ENCODE peak calls at places on chromosomes 12 and 14, in seven cellular contexts. G, D, J, K, W, Y and I are unnamed samples.

GRCh38 chr12:85711735-85712390 is 124.3 kb downstream of the RASSF9 start:
- DNase-seq in G (no peak), D (no peak), J (no peak), K (no peak), W (no peak), Y (peak; percentile 48), I (no peak)

GRCh38 chr14:32352631-32353030 is 23.5 kb downstream of the AKAP6 start:
- DNase-seq in G (no peak), D (peak; percentile 31), J (no peak), K (no peak), W (no peak), Y (peak; percentile 68), I (no peak)

GRCh38 chr12:2624543-2625266 is 170.1 kb upstream of the FKBP4 start:
- DNase-seq in G (no peak), D (peak; percentile 72), J (peak; percentile 45), K (no peak), W (no peak), Y (peak; percentile 2), I (no peak)

GRCh38 chr14:102525213-102526143 is 15.9 kb upstream of the ANKRD9 start:
- DNase-seq in G (no peak), D (peak; percentile 73), J (no peak), K (peak; percentile 23), W (no peak), Y (peak; percentile 75), I (no peak)

GRCh38 chr14:101740981-101741380 is 20.5 kb upstream of the PPP2R5C start:
- DNase-seq in G (no peak), D (no peak), J (no peak), K (no peak), W (no peak), Y (no peak), I (no peak)

GRCh38 chr14:51014086-51014485 is 69.8 kb upstream of the PYGL start:
- DNase-seq in G (no peak), D (peak; percentile 76), J (no peak), K (no peak), W (no peak), Y (peak; percentile 75), I (no peak)

GRCh38 chr12:112005419-112006395 is 7.3 kb downstream of the TMEM116 start:
- DNase-seq in G (no peak), D (peak; percentile 18), J (no peak), K (peak; percentile 53), W (no peak), Y (no peak), I (no peak)

GRCh38 chr12:122871851-122872785 is 23.8 kb downstream of the VPS37B start:
- DNase-seq in G (no peak), D (peak; percentile 88), J (no peak), K (peak; percentile 86), W (no peak), Y (peak; percentile 78), I (peak; percentile 44)

GRCh38 chr14:92861856-92862807 is 60.8 kb upstream of the CHGA start:
- DNase-seq in G (no peak), D (no peak), J (no peak), K (no peak), W (no peak), Y (no peak), I (no peak)

GRCh38 chr12:6337958-6338406 is 3.9 kb downstream of the TNFRSF1A start:
- DNase-seq in G (no peak), D (no peak), J (no peak), K (no peak), W (no peak), Y (peak; percentile 79), I (no peak)

GRCh38 chr12:80837342-80837978 is 100.3 kb downstream of the LIN7A start:
- DNase-seq in G (no peak), D (peak; percentile 68), J (peak; percentile 27), K (peak; percentile 20), W (no peak), Y (peak; percentile 83), I (no peak)

GRCh38 chr12:23204933-23205778 is 580.2 kb downstream of the ETNK1 start:
- DNase-seq in G (no peak), D (peak; percentile 35), J (no peak), K (peak; percentile 34), W (no peak), Y (peak; percentile 85), I (peak; percentile 7)

GRCh38 chr12:103503546-103504480 is 8.0 kb upstream of the C12orf42 start:
- DNase-seq in G (peak; percentile 34), D (no peak), J (no peak), K (no peak), W (no peak), Y (no peak), I (no peak)

GRCh38 chr12:95683418-95683817 is 107.1 kb downstream of the NTN4 start:
- DNase-seq in G (no peak), D (no peak), J (no peak), K (no peak), W (no peak), Y (no peak), I (no peak)

GRCh38 chr12:68958337-68958736 is 25.4 kb upstream of the CPM start:
- DNase-seq in G (no peak), D (no peak), J (no peak), K (no peak), W (no peak), Y (no peak), I (no peak)

GRCh38 chr12:62522984-62523383 is 56.4 kb downstream of the MON2 start:
- DNase-seq in G (no peak), D (peak; percentile 10), J (no peak), K (no peak), W (no peak), Y (peak; percentile 22), I (no peak)

GRCh38 chr12:31887109-31887811 is 72.0 kb upstream of the RESF1 start:
- DNase-seq in G (no peak), D (no peak), J (no peak), K (no peak), W (no peak), Y (no peak), I (no peak)

GRCh38 chr14:74647834-74648361 is 35.9 kb upstream of the LTBP2 start:
- DNase-seq in G (no peak), D (peak; percentile 17), J (no peak), K (no peak), W (no peak), Y (no peak), I (no peak)

GRCh38 chr14:35534130-35534883 is at the start of gene INSM2:
- DNase-seq in G (no peak), D (no peak), J (no peak), K (no peak), W (no peak), Y (no peak), I (peak; percentile 22)

GRCh38 chr12:119870462-119870861 is 6.7 kb downstream of the CIT start:
- DNase-seq in G (no peak), D (peak; percentile 35), J (no peak), K (no peak), W (no peak), Y (peak; percentile 47), I (no peak)

GRCh38 chr12:121364657-121365265 is 12.6 kb upstream of the ANAPC5 start:
- DNase-seq in G (no peak), D (peak; percentile 87), J (no peak), K (no peak), W (no peak), Y (peak; percentile 54), I (no peak)

GRCh38 chr12:46843811-46844210 is 18.0 kb upstream of the SLC38A4 start:
- DNase-seq in G (no peak), D (no peak), J (no peak), K (no peak), W (no peak), Y (peak; percentile 18), I (no peak)

GRCh38 chr14:38723954-38724353 is 379.1 kb downstream of the SEC23A start:
- DNase-seq in G (no peak), D (no peak), J (no peak), K (no peak), W (no peak), Y (no peak), I (no peak)

GRCh38 chr14:104604461-104605449 is at the start of gene TMEM179:
- DNase-seq in G (no peak), D (no peak), J (peak; percentile 41), K (no peak), W (no peak), Y (peak; percentile 10), I (peak; percentile 72)

GRCh38 chr14:38311655-38312054 is 55.8 kb upstream of the CLEC14A start:
- DNase-seq in G (no peak), D (no peak), J (no peak), K (no peak), W (no peak), Y (peak; percentile 24), I (no peak)

GRCh38 chr12:113844495-113845175 is 121.5 kb downstream of the RBM19 start:
- DNase-seq in G (no peak), D (no peak), J (no peak), K (no peak), W (no peak), Y (no peak), I (no peak)